ENCODE peak calls at places on chromosome 14, in six cellular contexts. One of them, this sample, is unnamed.

GRCh38 chr14:103123128-103123633 is at the start of gene TNFAIP2:
- DNase-seq in ovary: peak; percentile 13
- DNase-seq in body of pancreas: peak; percentile 52
- DNase-seq in HCT116: no peak
- DNase-seq in tibial nerve: no peak
- DNase-seq in adrenal gland: peak; percentile 54
- DNase-seq in this sample: no peak

GRCh38 chr14:103890052-103890371 is 38.2 kb upstream of the TDRD9 start:
- DNase-seq in body of pancreas: no peak
- DNase-seq in tibial nerve: no peak
- DNase-seq in HCT116: no peak
- DNase-seq in adrenal gland: no peak
- DNase-seq in ovary: no peak
- DNase-seq in this sample: no peak

GRCh38 chr14:99595034-99595433 is 9.0 kb downstream of the CCDC85C start:
- DNase-seq in body of pancreas: no peak
- DNase-seq in adrenal gland: no peak
- DNase-seq in tibial nerve: no peak
- DNase-seq in HCT116: no peak
- DNase-seq in ovary: no peak
- DNase-seq in this sample: no peak

GRCh38 chr14:104479901-104480300 is 99.7 kb upstream of the C14orf180 start:
- DNase-seq in adrenal gland: no peak
- DNase-seq in tibial nerve: no peak
- DNase-seq in HCT116: no peak
- DNase-seq in ovary: no peak
- DNase-seq in body of pancreas: no peak
- DNase-seq in this sample: no peak

GRCh38 chr14:95023886-95024285 is 133.4 kb downstream of the DICER1 start:
- DNase-seq in body of pancreas: no peak
- DNase-seq in HCT116: no peak
- DNase-seq in tibial nerve: no peak
- DNase-seq in adrenal gland: no peak
- DNase-seq in ovary: no peak
- DNase-seq in this sample: no peak

GRCh38 chr14:101225116-101225728 is 321.7 kb upstream of the RTL1 start:
- DNase-seq in adrenal gland: no peak
- DNase-seq in tibial nerve: no peak
- DNase-seq in HCT116: no peak
- DNase-seq in body of pancreas: no peak
- DNase-seq in ovary: no peak
- DNase-seq in this sample: no peak

GRCh38 chr14:53378142-53378541 is 225.0 kb upstream of the DDHD1 start:
- DNase-seq in body of pancreas: no peak
- DNase-seq in HCT116: no peak
- DNase-seq in ovary: no peak
- DNase-seq in adrenal gland: no peak
- DNase-seq in tibial nerve: no peak
- DNase-seq in this sample: no peak

GRCh38 chr14:64509036-64509435 is 4.5 kb downstream of the ZBTB1 start:
- DNase-seq in adrenal gland: no peak
- DNase-seq in HCT116: no peak
- DNase-seq in body of pancreas: no peak
- DNase-seq in tibial nerve: no peak
- DNase-seq in ovary: no peak
- DNase-seq in this sample: no peak

GRCh38 chr14:68634346-68634745 is 158.5 kb downstream of the ZFP36L1 start:
- DNase-seq in tibial nerve: no peak
- DNase-seq in adrenal gland: no peak
- DNase-seq in body of pancreas: no peak
- DNase-seq in HCT116: no peak
- DNase-seq in ovary: no peak
- DNase-seq in this sample: no peak

GRCh38 chr14:67815573-67816235 is 686 bp downstream of the ZFYVE26 start:
- DNase-seq in HCT116: no peak
- DNase-seq in ovary: no peak
- DNase-seq in adrenal gland: peak; percentile 33
- DNase-seq in tibial nerve: no peak
- DNase-seq in body of pancreas: no peak
- DNase-seq in this sample: no peak

GRCh38 chr14:45893127-45893526 is 640.1 kb upstream of the MIS18BP1 start:
- DNase-seq in HCT116: no peak
- DNase-seq in ovary: no peak
- DNase-seq in tibial nerve: no peak
- DNase-seq in adrenal gland: no peak
- DNase-seq in body of pancreas: no peak
- DNase-seq in this sample: no peak

GRCh38 chr14:101019974-101020710 is 116.6 kb upstream of the RTL1 start:
- DNase-seq in ovary: peak; percentile 3
- DNase-seq in tibial nerve: no peak
- DNase-seq in HCT116: no peak
- DNase-seq in adrenal gland: peak; percentile 7
- DNase-seq in body of pancreas: peak; percentile 1
- DNase-seq in this sample: no peak

GRCh38 chr14:101467181-101467926 is 93.9 kb upstream of the DIO3 start:
- DNase-seq in HCT116: no peak
- DNase-seq in ovary: no peak
- DNase-seq in tibial nerve: no peak
- DNase-seq in adrenal gland: no peak
- DNase-seq in body of pancreas: no peak
- DNase-seq in this sample: no peak

GRCh38 chr14:34580381-34580780 is 40.9 kb upstream of the EAPP start:
- DNase-seq in body of pancreas: no peak
- DNase-seq in tibial nerve: no peak
- DNase-seq in ovary: no peak
- DNase-seq in HCT116: no peak
- DNase-seq in adrenal gland: peak; percentile 7
- DNase-seq in this sample: no peak

GRCh38 chr14:67137744-67138371 is 51.4 kb upstream of the GARIN2 start:
- DNase-seq in tibial nerve: no peak
- DNase-seq in body of pancreas: no peak
- DNase-seq in ovary: no peak
- DNase-seq in adrenal gland: no peak
- DNase-seq in HCT116: no peak
- DNase-seq in this sample: no peak

GRCh38 chr14:33692762-33693161 is 258.1 kb downstream of the EGLN3 start:
- DNase-seq in ovary: no peak
- DNase-seq in tibial nerve: no peak
- DNase-seq in HCT116: no peak
- DNase-seq in adrenal gland: no peak
- DNase-seq in body of pancreas: no peak
- DNase-seq in this sample: no peak

GRCh38 chr14:79573486-79573885 is 637.8 kb downstream of the DIO2 start:
- DNase-seq in ovary: no peak
- DNase-seq in adrenal gland: no peak
- DNase-seq in HCT116: no peak
- DNase-seq in body of pancreas: no peak
- DNase-seq in tibial nerve: no peak
- DNase-seq in this sample: no peak

GRCh38 chr14:54123836-54124235 is 167.2 kb upstream of the BMP4 start:
- DNase-seq in ovary: no peak
- DNase-seq in adrenal gland: no peak
- DNase-seq in body of pancreas: no peak
- DNase-seq in tibial nerve: no peak
- DNase-seq in HCT116: no peak
- DNase-seq in this sample: no peak

GRCh38 chr14:51394804-51395203 is 154.8 kb downstream of the TMX1 start:
- DNase-seq in adrenal gland: no peak
- DNase-seq in ovary: no peak
- DNase-seq in tibial nerve: no peak
- DNase-seq in body of pancreas: no peak
- DNase-seq in HCT116: no peak
- DNase-seq in this sample: peak; percentile 53

GRCh38 chr14:71582705-71583104 is 349.5 kb upstream of the RGS6 start:
- DNase-seq in HCT116: no peak
- DNase-seq in body of pancreas: no peak
- DNase-seq in tibial nerve: no peak
- DNase-seq in ovary: no peak
- DNase-seq in adrenal gland: no peak
- DNase-seq in this sample: no peak

GRCh38 chr14:104048758-104049496 is 36.6 kb upstream of the ASPG start:
- DNase-seq in ovary: no peak
- DNase-seq in HCT116: no peak
- DNase-seq in tibial nerve: no peak
- DNase-seq in body of pancreas: peak; percentile 19
- DNase-seq in adrenal gland: no peak
- DNase-seq in this sample: no peak

GRCh38 chr14:103131580-103131979 is 8.3 kb downstream of the TNFAIP2 start:
- DNase-seq in tibial nerve: no peak
- DNase-seq in HCT116: no peak
- DNase-seq in ovary: no peak
- DNase-seq in adrenal gland: no peak
- DNase-seq in body of pancreas: no peak
- DNase-seq in this sample: no peak

GRCh38 chr14:67352055-67352454 is 7.5 kb downstream of the ATP6V1D start:
- DNase-seq in HCT116: no peak
- DNase-seq in ovary: no peak
- DNase-seq in body of pancreas: no peak
- DNase-seq in adrenal gland: no peak
- DNase-seq in tibial nerve: no peak
- DNase-seq in this sample: no peak

GRCh38 chr14:102646615-102647014 is 54.2 kb downstream of the RCOR1 start:
- DNase-seq in ovary: no peak
- DNase-seq in tibial nerve: no peak
- DNase-seq in body of pancreas: no peak
- DNase-seq in HCT116: no peak
- DNase-seq in adrenal gland: no peak
- DNase-seq in this sample: no peak

GRCh38 chr14:103436533-103436932 is 51.3 kb downstream of the MARK3 start:
- DNase-seq in adrenal gland: no peak
- DNase-seq in HCT116: no peak
- DNase-seq in ovary: no peak
- DNase-seq in body of pancreas: no peak
- DNase-seq in tibial nerve: no peak
- DNase-seq in this sample: no peak

DNA sequence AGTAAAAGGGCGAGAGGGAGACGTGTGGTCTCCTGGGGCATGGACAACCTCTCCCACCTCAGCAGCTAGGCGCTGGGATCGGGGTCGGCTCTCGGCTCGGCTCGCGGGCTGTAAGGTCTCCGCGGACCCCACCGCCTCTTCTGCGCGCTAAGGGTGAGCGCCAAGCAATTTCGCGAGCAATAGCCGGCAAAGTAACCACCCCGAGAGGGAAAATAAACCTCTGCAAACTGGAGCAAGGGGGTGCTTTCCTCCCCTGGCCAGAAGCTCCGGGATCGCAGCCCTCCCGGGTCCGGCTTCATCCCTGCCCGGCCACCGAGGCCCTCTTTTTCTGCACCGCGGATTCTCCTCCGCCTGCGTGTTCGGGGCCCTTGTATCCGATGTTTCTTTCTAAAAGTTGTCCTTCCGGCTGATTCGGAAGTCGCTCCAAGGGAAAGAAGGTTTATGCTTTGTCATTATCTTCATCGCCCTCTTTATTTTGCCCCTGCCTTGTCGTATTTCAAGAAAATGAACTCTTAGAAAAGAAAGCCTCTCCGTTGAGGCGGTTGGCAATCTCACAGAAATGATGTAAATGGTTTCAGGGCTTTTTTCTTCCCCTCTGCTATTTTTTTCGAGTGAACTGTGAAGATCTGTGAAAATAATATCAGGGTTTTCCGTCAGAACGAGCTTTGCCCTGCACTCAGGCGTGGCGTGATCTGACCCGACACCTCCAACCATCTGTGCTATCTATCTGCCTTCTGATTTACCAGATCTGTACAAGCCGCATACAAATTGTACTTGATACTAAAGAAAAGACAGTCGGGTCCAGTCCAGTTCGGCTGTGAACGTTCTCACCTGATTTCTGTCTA is 1.7 kb upstream of the SIX6 start:
- DNase-seq in body of pancreas: no peak
- DNase-seq in HCT116: no peak
- DNase-seq in adrenal gland: no peak
- DNase-seq in tibial nerve: no peak
- DNase-seq in ovary: no peak
- DNase-seq in this sample: no peak
- H3K4me3 ChIP-seq in body of pancreas: no peak overlapping the region
- H3K4me3 ChIP-seq in HCT116: no peak overlapping the region
- H3K4me3 ChIP-seq in adrenal gland: no peak overlapping the region
- H3K4me3 ChIP-seq in tibial nerve: no peak overlapping the region
- H3K4me3 ChIP-seq in ovary: no peak overlapping the region
- H3K4me3 ChIP-seq in this sample: no peak overlapping the region

DNA sequence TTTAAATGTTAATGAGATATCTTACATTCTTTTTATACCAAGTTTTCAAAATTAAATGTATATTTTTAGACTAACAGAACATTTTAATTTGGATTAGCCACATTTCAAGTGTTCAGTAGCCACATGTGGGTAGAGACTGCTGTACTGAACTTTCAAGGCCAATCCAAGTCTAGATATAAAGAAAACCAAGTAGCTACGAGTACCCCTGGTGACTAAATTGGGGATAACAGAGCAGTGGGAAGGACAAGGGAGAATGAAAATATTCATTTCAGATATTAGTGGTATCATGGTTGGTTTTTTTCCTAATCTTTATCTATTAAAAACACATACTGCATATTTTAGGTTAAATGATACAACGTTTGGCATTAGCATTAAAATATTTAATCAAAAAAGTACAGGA is 69.4 kb upstream of the RHOJ start:
- DNase-seq in ovary: no peak
- DNase-seq in tibial nerve: no peak
- DNase-seq in body of pancreas: no peak
- DNase-seq in HCT116: no peak
- DNase-seq in adrenal gland: no peak
- DNase-seq in this sample: no peak
- H3K27me3 ChIP-seq in ovary: peaks cover 4% of the 10 kb centered on the region
- H3K27me3 ChIP-seq in tibial nerve: no peaks in the 10 kb centered on the region
- H3K27me3 ChIP-seq in body of pancreas: no peaks in the 10 kb centered on the region
- H3K27me3 ChIP-seq in HCT116: no peaks in the 10 kb centered on the region
- H3K27me3 ChIP-seq in adrenal gland: no peaks in the 10 kb centered on the region
- H3K27me3 ChIP-seq in this sample: no peaks in the 10 kb centered on the region

DNA sequence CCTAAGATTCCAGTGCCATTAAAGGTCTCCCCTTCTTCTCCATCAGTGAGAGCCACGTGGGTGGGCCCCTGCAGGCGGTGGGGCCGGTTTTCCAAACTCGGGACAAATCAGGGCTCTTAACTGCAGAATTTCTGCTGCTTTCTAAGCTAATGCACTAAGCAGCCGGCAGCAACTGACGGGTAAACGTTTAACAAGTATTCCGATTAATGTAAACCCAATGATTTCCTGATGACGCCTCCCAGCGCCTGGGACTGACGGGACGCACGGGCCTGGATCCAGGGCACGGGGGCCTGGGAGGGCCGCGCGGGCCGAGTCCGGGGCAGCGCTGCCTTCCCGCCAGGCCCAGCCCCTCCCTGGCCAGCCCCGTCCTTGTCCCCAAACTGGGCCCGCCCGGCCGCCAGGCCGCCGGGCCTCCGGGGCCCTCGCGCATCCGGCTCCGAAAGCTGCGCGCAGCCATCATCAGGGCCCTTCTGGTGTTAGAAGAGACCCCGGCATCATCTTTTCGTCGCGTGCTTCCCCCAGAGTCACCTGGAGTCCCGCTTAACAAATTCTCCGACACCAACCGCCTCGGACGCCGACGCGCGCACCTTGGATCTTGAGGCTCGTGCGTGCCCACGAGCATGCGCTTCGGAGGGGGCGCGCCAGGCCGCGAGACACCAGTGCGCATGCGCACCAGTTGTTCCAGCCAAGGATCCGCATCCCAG is at the start of gene MLH3:
- DNase-seq in body of pancreas: peak; percentile 82
- DNase-seq in tibial nerve: peak; percentile 67
- DNase-seq in adrenal gland: peak; percentile 79
- DNase-seq in ovary: peak; percentile 83
- DNase-seq in HCT116: peak; percentile 65
- DNase-seq in this sample: peak; percentile 80
- TF ChIP-seq POLR2A in body of pancreas: peak; percentile 76
- TF ChIP-seq POLR2A in tibial nerve: peak; percentile 78
- TF ChIP-seq POLR2A in adrenal gland: peak; percentile 33
- TF ChIP-seq POLR2A in ovary: peak; percentile 77
- TF ChIP-seq POLR2A in HCT116: no peak
- TF ChIP-seq POLR2A in this sample: peak; percentile 72

GRCh38 chr14:28952707-28953106 is 186.1 kb downstream of the FOXG1 start:
- DNase-seq in body of pancreas: no peak
- DNase-seq in tibial nerve: no peak
- DNase-seq in adrenal gland: no peak
- DNase-seq in ovary: no peak
- DNase-seq in HCT116: no peak
- DNase-seq in this sample: peak; percentile 5
- H3K4me3 ChIP-seq in body of pancreas: no peak overlapping the region
- H3K4me3 ChIP-seq in tibial nerve: no peak overlapping the region
- H3K4me3 ChIP-seq in adrenal gland: no peak overlapping the region
- H3K4me3 ChIP-seq in ovary: no peak overlapping the region
- H3K4me3 ChIP-seq in HCT116: no peak overlapping the region
- H3K4me3 ChIP-seq in this sample: no peak overlapping the region